ENCODE peak calls at places on chromosome 18, in ten cellular contexts. S is NCI-H1092 treated with DMSO at 0.1 percent for 48 hours; X is activated CD4-positive, alpha-beta T cell treated with anti-CD3 and anti-CD28 coated beads for 4 hours; E is osteoblast; Y is GM12865; V is SW480; G is activated T-helper 1 cell treated with Interleukin-2 at 50 U/mL for 16 hours; U is NCI-H446 treated with DMSO at 0.1 percent for 48 hours; F is AG08396; D is cardiac muscle cell. R is an unnamed sample.

GRCh38 chr18:2827076-2827475 is 19.7 kb upstream of the EMILIN2 start:
- DNase-seq in S (no peak), X (no peak), E (peak; percentile 15), Y (no peak), V (no peak), G (no peak), U (no peak), F (no peak), D (peak; percentile 27), R (no peak)

GRCh38 chr18:52340466-52341378 is 725 bp downstream of the DCC start:
- DNase-seq in S (no peak), X (no peak), E (no peak), Y (no peak), V (no peak), G (no peak), U (no peak), F (no peak), D (no peak), R (no peak)

GRCh38 chr18:34867520-34867919 is 157.4 kb downstream of the DTNA start:
- DNase-seq in S (peak; percentile 71), X (no peak), E (peak; percentile 75), Y (no peak), V (no peak), G (no peak), U (peak; percentile 2), F (no peak), D (peak; percentile 43), R (no peak)

GRCh38 chr18:62334110-62334509 is 9.0 kb downstream of the TNFRSF11A start:
- DNase-seq in S (no peak), X (no peak), E (peak; percentile 92), Y (no peak), V (no peak), G (no peak), U (no peak), F (peak; percentile 42), D (peak; percentile 35), R (no peak)

GRCh38 chr18:46718501-46719341 is 38.1 kb downstream of the ST8SIA5 start:
- DNase-seq in S (no peak), X (no peak), E (peak; percentile 56), Y (no peak), V (peak; percentile 40), G (no peak), U (no peak), F (peak; percentile 61), D (peak; percentile 22), R (peak; percentile 76)

GRCh38 chr18:8121942-8122480 is 487.2 kb upstream of the RAB12 start:
- DNase-seq in S (no peak), X (no peak), E (peak; percentile 42), Y (no peak), V (no peak), G (no peak), U (no peak), F (peak; percentile 14), D (peak; percentile 44), R (no peak)

GRCh38 chr18:79606621-79607331 is 72.8 kb upstream of the CTDP1 start:
- DNase-seq in S (no peak), X (no peak), E (peak; percentile 54), Y (no peak), V (no peak), G (no peak), U (no peak), F (no peak), D (no peak), R (no peak)

GRCh38 chr18:14962626-14963025 is 214.7 kb downstream of the ANKRD30B start:
- DNase-seq in S (no peak), X (no peak), E (no peak), Y (no peak), V (no peak), G (no peak), U (no peak), F (no peak), D (no peak), R (no peak)

GRCh38 chr18:8893221-8893620 is 187.9 kb downstream of the MTCL1 start:
- DNase-seq in S (no peak), X (no peak), E (no peak), Y (no peak), V (no peak), G (no peak), U (no peak), F (no peak), D (no peak), R (no peak)

GRCh38 chr18:12038082-12038660 is 55.5 kb upstream of the ANKRD62 start:
- DNase-seq in S (no peak), X (peak; percentile 16), E (no peak), Y (no peak), V (no peak), G (no peak), U (no peak), F (peak; percentile 25), D (peak; percentile 48), R (no peak)

GRCh38 chr18:12639990-12640880 is 17.7 kb downstream of the SPIRE1 start:
- DNase-seq in S (no peak), X (no peak), E (peak; percentile 79), Y (no peak), V (peak; percentile 30), G (no peak), U (no peak), F (peak; percentile 50), D (peak; percentile 69), R (no peak)

GRCh38 chr18:63472380-63472779 is 4.4 kb upstream of the SERPINB5 start:
- DNase-seq in S (no peak), X (no peak), E (no peak), Y (no peak), V (peak; percentile 94), G (no peak), U (no peak), F (no peak), D (no peak), R (no peak)

GRCh38 chr18:31247574-31248199 is 70.3 kb upstream of the DSG1 start:
- DNase-seq in S (no peak), X (no peak), E (no peak), Y (no peak), V (no peak), G (no peak), U (no peak), F (no peak), D (peak; percentile 34), R (no peak)

GRCh38 chr18:55095579-55095978 is 136.3 kb upstream of the CCDC68 start:
- DNase-seq in S (no peak), X (no peak), E (no peak), Y (no peak), V (no peak), G (no peak), U (no peak), F (no peak), D (no peak), R (no peak)

GRCh38 chr18:31741096-31741735 is 19.5 kb downstream of the SLC25A52 start:
- DNase-seq in S (peak; percentile 47), X (peak; percentile 57), E (no peak), Y (peak; percentile 59), V (no peak), G (peak; percentile 8), U (no peak), F (no peak), D (peak; percentile 61), R (no peak)

GRCh38 chr18:48408727-48409590 is at the start of gene ZBTB7C:
- DNase-seq in S (peak; percentile 71), X (no peak), E (peak; percentile 91), Y (no peak), V (peak; percentile 46), G (no peak), U (no peak), F (peak; percentile 69), D (peak; percentile 22), R (no peak)

GRCh38 chr18:51151568-51152511 is 45.6 kb downstream of the MEX3C start:
- DNase-seq in S (no peak), X (peak; percentile 93), E (no peak), Y (peak; percentile 77), V (no peak), G (peak; percentile 52), U (no peak), F (no peak), D (no peak), R (no peak)

GRCh38 chr18:76491436-76491800 is 3.6 kb downstream of the ZNF516 start:
- DNase-seq in S (peak; percentile 46), X (peak; percentile 81), E (peak; percentile 97), Y (peak; percentile 83), V (peak; percentile 23), G (peak; percentile 49), U (no peak), F (peak; percentile 88), D (peak; percentile 75), R (no peak)

GRCh38 chr18:79584491-79585394 is 94.9 kb upstream of the CTDP1 start:
- DNase-seq in S (no peak), X (no peak), E (peak; percentile 63), Y (no peak), V (no peak), G (no peak), U (no peak), F (no peak), D (no peak), R (no peak)

GRCh38 chr18:29181151-29181901 is 1004.4 kb upstream of the CDH2 start:
- DNase-seq in S (no peak), X (no peak), E (peak; percentile 62), Y (no peak), V (no peak), G (no peak), U (no peak), F (peak; percentile 38), D (peak; percentile 91), R (peak; percentile 91)

GRCh38 chr18:79924814-79925655 is 26.4 kb downstream of the SLC66A2 start:
- DNase-seq in S (peak; percentile 89), X (no peak), E (peak; percentile 52), Y (no peak), V (no peak), G (no peak), U (peak; percentile 58), F (no peak), D (no peak), R (no peak)